ENCODE peak calls at places on chromosomes 5 and 9, in five cellular contexts. U is IMR-90, K is A172, N is RCC 7860, Y is Peyer's patch. Z is an unnamed sample.

GRCh38 chr5:535781-536698 is 11.8 kb upstream of the SLC9A3 start:
- DNase-seq in U (no peak), K (no peak), N (no peak), Y (no peak), Z (no peak)

GRCh38 chr9:107693620-107694326 is 204.2 kb upstream of the KLF4 start:
- DNase-seq in U (peak; percentile 64), K (no peak), N (peak; percentile 90), Y (no peak), Z (no peak)

GRCh38 chr5:104540448-104540847 is 977.9 kb upstream of the NUDT12 start:
- DNase-seq in U (peak; percentile 58), K (peak; percentile 25), N (no peak), Y (no peak), Z (no peak)

GRCh38 chr9:13424204-13424603 is 144.7 kb upstream of the MPDZ start:
- DNase-seq in U (no peak), K (no peak), N (no peak), Y (no peak), Z (peak; percentile 5)

GRCh38 chr5:27316283-27316675 is 277.9 kb upstream of the CDH9 start:
- DNase-seq in U (peak; percentile 86), K (peak; percentile 85), N (peak; percentile 77), Y (no peak), Z (no peak)

GRCh38 chr5:1293997-1294838 is 650 bp downstream of the TERT start:
- DNase-seq in U (no peak), K (no peak), N (no peak), Y (no peak), Z (peak; percentile 29)

GRCh38 chr5:78925102-78925876 is 59.8 kb downstream of the ARSB start:
- DNase-seq in U (no peak), K (no peak), N (no peak), Y (no peak), Z (no peak)

GRCh38 chr5:3602713-3603502 is 7.3 kb downstream of the IRX1 start:
- DNase-seq in U (no peak), K (no peak), N (no peak), Y (no peak), Z (no peak)

GRCh38 chr9:73264636-73265035 is 113.0 kb downstream of the ANXA1 start:
- DNase-seq in U (no peak), K (no peak), N (peak; percentile 30), Y (no peak), Z (no peak)

GRCh38 chr5:68192679-68193060 is 22.9 kb upstream of the PIK3R1 start:
- DNase-seq in U (no peak), K (no peak), N (no peak), Y (no peak), Z (no peak)

GRCh38 chr9:93097496-93098205 is 1.6 kb downstream of the CARD19 start:
- DNase-seq in U (peak; percentile 12), K (no peak), N (no peak), Y (no peak), Z (peak; percentile 53)

GRCh38 chr5:132223861-132224260 is 3.8 kb downstream of the P4HA2 start:
- DNase-seq in U (no peak), K (no peak), N (no peak), Y (peak; percentile 27), Z (no peak)

GRCh38 chr9:80222466-80223169 is 650.9 kb downstream of the TLE4 start:
- DNase-seq in U (no peak), K (no peak), N (no peak), Y (no peak), Z (no peak)

GRCh38 chr5:150523472-150524350 is 15.8 kb downstream of the NDST1 start:
- DNase-seq in U (peak; percentile 81), K (peak; percentile 76), N (peak; percentile 44), Y (peak; percentile 63), Z (peak; percentile 64)

GRCh38 chr5:38601133-38601842 is 44.8 kb upstream of the LIFR start:
- DNase-seq in U (no peak), K (peak; percentile 27), N (no peak), Y (no peak), Z (no peak)

GRCh38 chr5:125461641-125462072 is 715.2 kb upstream of the ZNF608 start:
- DNase-seq in U (no peak), K (no peak), N (no peak), Y (no peak), Z (no peak)

GRCh38 chr9:125752070-125752628 is 5.0 kb downstream of the PBX3 start:
- DNase-seq in U (no peak), K (peak; percentile 51), N (no peak), Y (no peak), Z (no peak)

GRCh38 chr5:122126711-122127385 is 2.5 kb upstream of the ZNF474 start:
- DNase-seq in U (peak; percentile 30), K (no peak), N (no peak), Y (no peak), Z (no peak)

GRCh38 chr5:3002230-3002629 is 250.8 kb upstream of the IRX2 start:
- DNase-seq in U (no peak), K (no peak), N (no peak), Y (no peak), Z (no peak)

GRCh38 chr5:132464155-132464939 is 26.2 kb downstream of the IRF1 start:
- DNase-seq in U (no peak), K (no peak), N (no peak), Y (peak; percentile 71), Z (peak; percentile 64)

GRCh38 chr9:107390319-107390718 is 99.2 kb downstream of the KLF4 start:
- DNase-seq in U (no peak), K (no peak), N (no peak), Y (no peak), Z (no peak)

GRCh38 chr5:31911291-31912265 is 262.5 kb downstream of the GOLPH3 start:
- DNase-seq in U (no peak), K (no peak), N (no peak), Y (no peak), Z (no peak)

Z was measured in mucosa of descending colon.